ENCODE peak calls at places on chromosomes 11 and 22, in four cellular contexts. Q is heart right ventricle, X is GM06990, I is lower leg skin. T is an unnamed sample.

GRCh38 chr11:75473684-75474083 is 40.7 kb upstream of the KLHL35 start:
- DNase-seq in Q (no peak), I (no peak), X (no peak), T (no peak)

GRCh38 chr22:40853961-40854360 is 2.5 kb downstream of the ST13 start:
- DNase-seq in Q (no peak), X (no peak), I (no peak), T (no peak)

GRCh38 chr11:57937431-57937830 is 86.2 kb upstream of the OR9Q1 start:
- DNase-seq in I (no peak), Q (no peak), X (no peak), T (no peak)

GRCh38 chr22:45671051-45671782 is 417 bp upstream of the ATXN10 start:
- DNase-seq in Q (peak; percentile 18), I (no peak), X (no peak), T (no peak)

GRCh38 chr11:57482782-57483569 is 22.6 kb downstream of the RTN4RL2 start:
- DNase-seq in I (no peak), Q (peak; percentile 46), X (peak; percentile 70), T (peak; percentile 70)

GRCh38 chr11:27282141-27282590 is 80.8 kb downstream of the CCDC34 start:
- DNase-seq in X (peak; percentile 6), Q (peak; percentile 55), I (no peak), T (no peak)

GRCh38 chr22:37166675-37167066 is 17.0 kb upstream of the IL2RB start:
- DNase-seq in I (peak; percentile 76), X (peak; percentile 81), Q (peak; percentile 90), T (peak; percentile 73)

GRCh38 chr11:95084509-95084908 is 5.1 kb upstream of the ENDOD1 start:
- DNase-seq in Q (no peak), I (no peak), X (no peak), T (no peak)

GRCh38 chr11:37511425-37511933 is 913.4 kb upstream of the RAG2 start:
- DNase-seq in I (no peak), X (no peak), Q (no peak), T (no peak)

GRCh38 chr11:94774345-94774744 is 6.2 kb downstream of the AMOTL1 start:
- DNase-seq in I (peak; percentile 52), Q (no peak), X (no peak), T (no peak)

GRCh38 chr22:22197993-22198402 is 46.6 kb upstream of the VPREB1 start:
- DNase-seq in I (no peak), Q (no peak), X (no peak), T (no peak)

GRCh38 chr11:66747480-66747879 is 18.5 kb upstream of the SPTBN2 start:
- DNase-seq in Q (no peak), X (no peak), I (no peak), T (no peak)

GRCh38 chr11:77386178-77386577 is 84.7 kb upstream of the GDPD4 start:
- DNase-seq in X (no peak), I (no peak), Q (no peak), T (no peak)

GRCh38 chr11:63534895-63535461 is 1.6 kb upstream of the PLAAT4 start:
- DNase-seq in Q (no peak), I (no peak), X (peak; percentile 35), T (no peak)

GRCh38 chr11:126172596-126173038 is 38.8 kb downstream of the RPUSD4 start:
- DNase-seq in Q (no peak), X (no peak), I (peak; percentile 64), T (no peak)

GRCh38 chr11:13073119-13073981 is 64.2 kb downstream of the RASSF10 start:
- DNase-seq in Q (no peak), X (peak; percentile 6), I (no peak), T (no peak)

GRCh38 chr11:121743285-121743684 is 290.5 kb upstream of the SORL1-AS1 start:
- DNase-seq in I (no peak), X (no peak), Q (no peak), T (no peak)

GRCh38 chr22:30810105-30810504 is 115.4 kb downstream of the OSBP2 start:
- DNase-seq in X (no peak), Q (no peak), I (no peak), T (no peak)

GRCh38 chr11:62081378-62082291 is 42.2 kb upstream of the INCENP start:
- DNase-seq in X (peak; percentile 62), Q (peak; percentile 74), I (peak; percentile 69), T (peak; percentile 65)

GRCh38 chr11:124629961-124630360 is 7.3 kb downstream of the TBRG1 start:
- DNase-seq in X (no peak), I (no peak), Q (no peak), T (no peak)

GRCh38 chr11:64415996-64416728 is 57.2 kb downstream of the RPS6KA4 start:
- DNase-seq in I (no peak), Q (no peak), X (no peak), T (no peak)

GRCh38 chr11:73024646-73025045 is 117.5 kb downstream of the FCHSD2 start:
- DNase-seq in Q (no peak), I (no peak), X (no peak), T (no peak)

GRCh38 chr11:43931717-43932039 is 10.8 kb upstream of the C11orf96 start:
- DNase-seq in Q (no peak), X (no peak), I (no peak), T (no peak)

DNA sequence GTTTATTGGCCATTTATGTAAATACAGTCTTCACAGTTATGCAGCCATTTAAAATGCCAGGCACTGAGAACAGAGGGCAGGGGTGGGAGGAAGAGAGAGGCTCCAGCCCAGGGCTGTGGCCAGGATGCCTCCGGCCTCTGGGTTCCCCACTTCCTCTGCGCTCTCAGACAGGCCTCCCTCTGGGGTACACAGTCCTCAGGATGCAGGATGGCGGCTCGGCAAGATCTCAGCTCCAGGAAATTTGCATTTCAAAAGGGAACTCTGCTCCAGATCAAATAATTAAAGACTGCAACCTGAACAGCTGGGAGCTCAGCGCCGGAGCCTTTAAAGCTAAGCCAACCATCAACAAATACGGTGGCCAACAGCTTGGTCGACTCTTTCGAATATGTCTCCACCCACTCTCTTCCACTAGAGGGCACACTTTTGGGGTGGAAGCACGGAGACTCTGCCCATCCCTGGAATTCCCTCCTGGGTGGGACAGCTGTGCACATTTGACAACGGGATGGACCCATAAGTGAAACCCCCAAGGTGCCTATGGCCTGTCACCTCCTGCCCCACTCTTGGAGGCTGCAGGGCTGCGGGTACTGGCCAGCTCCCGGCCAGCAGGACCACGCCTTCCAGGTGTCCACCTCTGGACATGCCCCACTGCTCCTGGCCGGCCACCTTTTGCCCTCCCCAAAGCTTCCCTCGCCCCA is 1044.7 kb downstream of the BRD1 start:
- DNase-seq in Q (no peak), I (peak; percentile 7), X (no peak), T (no peak)
- TF ChIP-seq CTCF in Q (no peak), I (no peak), X (no peak), T (no peak)

GRCh38 chr11:69588270-69588669 is 52.7 kb upstream of the CCND1 start:
- DNase-seq in Q (no peak), X (no peak), I (no peak), T (no peak)
- TF ChIP-seq CTCF in Q (no peak), X (no peak), I (no peak), T (no peak)

DNA sequence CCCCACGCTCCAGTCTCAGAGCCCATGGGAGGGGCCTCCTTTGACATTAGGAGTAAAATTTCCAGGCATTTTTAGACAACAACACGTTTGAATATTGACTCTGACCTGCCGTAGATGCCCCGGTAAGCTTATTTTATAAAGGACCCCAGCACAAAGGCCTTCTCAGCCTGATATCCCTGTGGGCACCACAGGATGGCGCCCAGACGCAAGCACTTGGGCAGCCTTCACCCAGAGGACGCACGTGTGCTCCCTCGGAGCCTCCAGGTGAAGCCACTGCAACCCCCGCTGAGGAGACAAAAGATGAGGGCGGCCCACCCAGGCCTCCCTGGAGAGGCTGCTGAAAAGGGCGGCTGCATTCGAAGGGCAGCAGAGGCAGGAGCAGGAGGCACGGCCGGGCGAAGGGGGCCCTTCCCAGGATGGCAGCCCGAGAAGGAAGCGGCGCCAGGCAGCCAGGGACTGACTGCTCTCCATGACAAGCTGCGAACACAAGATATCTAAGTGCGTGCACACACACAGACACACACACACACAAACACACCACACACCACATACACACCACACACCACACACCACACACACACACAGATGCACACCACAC is 15.2 kb upstream of the TH start:
- DNase-seq in X (no peak), Q (no peak), I (no peak), T (no peak)
- TF ChIP-seq CTCF in X (peak; percentile 38), Q (peak; percentile 61), I (no peak), T (no peak)

GRCh38 chr22:27825174-27825573 is 23.6 kb upstream of the MN1 start:
- DNase-seq in I (no peak), Q (no peak), X (no peak), T (no peak)
- TF ChIP-seq CTCF in I (no peak), Q (peak; percentile 23), X (peak; percentile 54), T (no peak)

DNA sequence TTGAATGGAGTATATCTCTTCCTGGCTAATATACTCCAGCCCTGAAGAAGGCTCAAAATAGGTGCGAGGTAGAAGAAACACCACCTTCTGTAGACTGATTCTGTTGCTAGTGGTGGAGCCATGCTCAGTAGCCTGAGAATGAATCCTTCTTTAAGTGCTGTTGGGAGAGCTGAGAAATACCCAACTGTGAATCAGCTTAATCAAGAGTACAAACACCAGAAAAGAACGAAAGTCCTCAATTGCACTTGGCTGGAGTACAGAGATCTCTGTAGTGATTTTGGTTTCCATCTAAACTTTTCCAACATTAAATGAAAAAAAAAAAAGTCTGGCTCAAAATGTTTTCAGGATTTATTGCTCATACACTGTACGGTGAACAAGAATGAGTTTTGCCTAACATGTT is 619.1 kb downstream of the METTL15 start:
- DNase-seq in I (no peak), X (no peak), Q (no peak), T (no peak)
- TF ChIP-seq CTCF in I (no peak), X (no peak), Q (no peak), T (no peak)

DNA sequence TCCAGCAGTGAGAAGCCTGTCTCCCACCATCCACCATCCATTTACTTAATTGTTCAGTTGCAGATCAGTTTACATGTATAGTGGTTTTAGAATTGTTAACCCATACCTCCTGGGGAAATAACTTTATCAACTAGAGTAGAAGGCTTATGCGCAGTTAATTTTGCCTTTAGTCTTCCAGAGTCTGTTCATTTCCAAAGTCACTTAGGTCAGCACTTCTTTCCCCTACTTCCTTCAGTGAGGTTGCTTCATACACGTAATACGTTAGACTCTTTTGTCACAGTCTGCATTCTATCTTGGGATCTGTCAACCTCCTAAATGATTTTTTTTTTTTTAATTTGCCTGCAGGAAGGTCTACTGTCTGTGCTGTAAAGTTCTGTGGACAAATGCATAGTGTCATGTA is 495.6 kb upstream of the ISX start:
- DNase-seq in X (no peak), I (no peak), Q (no peak), T (no peak)
- TF ChIP-seq CTCF in X (no peak), I (no peak), Q (no peak), T (no peak)

GRCh38 chr22:35177811-35178210 is 79.5 kb upstream of the HMGXB4 start:
- DNase-seq in I (no peak), X (no peak), Q (no peak), T (no peak)
- TF ChIP-seq CTCF in I (no peak), X (peak; percentile 17), Q (no peak), T (no peak)

GRCh38 chr22:23566716-23567475 is 13.2 kb downstream of the IGLL1 start:
- DNase-seq in Q (no peak), X (no peak), I (no peak), T (no peak)

GRCh38 chr22:23563111-23563510 is 17.0 kb downstream of the IGLL1 start:
- DNase-seq in X (no peak), I (no peak), Q (no peak), T (no peak)

GRCh38 chr22:23565288-23565941 is 14.7 kb downstream of the IGLL1 start:
- DNase-seq in I (no peak), Q (peak; percentile 25), X (no peak), T (no peak)

GRCh38 chr22:23564276-23564675 is 15.8 kb downstream of the IGLL1 start:
- DNase-seq in Q (no peak), I (no peak), X (no peak), T (no peak)

GRCh38 chr22:23565942-23566715 is 14.0 kb downstream of the IGLL1 start:
- DNase-seq in X (no peak), I (no peak), Q (peak; percentile 17), T (no peak)
- TF ChIP-seq CTCF in X (no peak), I (no peak), Q (no peak), T (no peak)

T was measured in activated B cell treated with CpG ODN at 0.5 μM for 24 hours.